ENCODE peak calls at places on chromosomes 2 and 18, in five cellular contexts. A is kidney; Z is fibroblast of lung; Q is CD8-positive, alpha-beta T cell; B is cardiac muscle cell. R is an unnamed sample.

GRCh38 chr2:171325886-171326585 is 107.8 kb downstream of the METTL8 start:
- DNase-seq in A (no peak), Z (no peak), B (no peak), Q (no peak), R (peak; percentile 65)

GRCh38 chr2:68911714-68912510 is 40.7 kb upstream of the BMP10 start:
- DNase-seq in Z (no peak), Q (no peak), B (no peak), A (no peak), R (no peak)

GRCh38 chr2:46298522-46299351 is 1.5 kb downstream of the EPAS1 start:
- DNase-seq in B (peak; percentile 79), A (peak; percentile 83), Z (peak; percentile 39), Q (no peak), R (peak; percentile 28)

GRCh38 chr18:37419272-37419671 is 146.3 kb downstream of the CELF4 start:
- DNase-seq in Z (peak; percentile 69), A (no peak), B (peak; percentile 28), Q (no peak), R (no peak)

GRCh38 chr2:190215620-190216019 is 104.0 kb downstream of the HIBCH start:
- DNase-seq in Q (no peak), Z (no peak), A (no peak), B (peak; percentile 14), R (no peak)

GRCh38 chr18:3720818-3721545 is 271.0 kb downstream of the TGIF1 start:
- DNase-seq in B (no peak), A (no peak), Q (no peak), Z (no peak), R (no peak)

GRCh38 chr2:61353909-61354308 is 117.0 kb downstream of the USP34 start:
- DNase-seq in Z (no peak), A (no peak), Q (no peak), B (no peak), R (no peak)

GRCh38 chr18:79248495-79249078 is 147.1 kb upstream of the NFATC1 start:
- DNase-seq in B (peak; percentile 11), Z (peak; percentile 68), A (no peak), Q (no peak), R (no peak)

GRCh38 chr2:136246086-136246669 is 128.2 kb upstream of the CXCR4 start:
- DNase-seq in Z (peak; percentile 62), Q (no peak), B (peak; percentile 62), A (peak; percentile 85), R (no peak)

GRCh38 chr2:196241175-196241574 is 69.8 kb upstream of the STK17B start:
- DNase-seq in B (no peak), A (no peak), Q (no peak), Z (no peak), R (no peak)

GRCh38 chr2:190684941-190685340 is 36.1 kb downstream of the NAB1 start:
- DNase-seq in Z (no peak), A (no peak), Q (no peak), B (no peak), R (no peak)

GRCh38 chr2:218026676-218027425 is 24.1 kb upstream of the TNS1 start:
- DNase-seq in B (no peak), A (peak; percentile 53), Z (no peak), Q (peak; percentile 40), R (no peak)

GRCh38 chr18:78511666-78512065 is 468.0 kb upstream of the SALL3 start:
- DNase-seq in B (no peak), Z (no peak), Q (peak; percentile 44), A (no peak), R (no peak)

GRCh38 chr2:190717764-190718651 is 69.1 kb downstream of the NAB1 start:
- DNase-seq in Z (peak; percentile 6), A (no peak), B (no peak), Q (no peak), R (no peak)

GRCh38 chr2:19048593-19049264 is 309.7 kb downstream of the OSR1 start:
- DNase-seq in B (peak; percentile 66), Z (peak; percentile 18), A (no peak), Q (no peak), R (no peak)

GRCh38 chr18:31241425-31241824 is 76.5 kb upstream of the DSG1 start:
- DNase-seq in Q (no peak), Z (no peak), A (no peak), B (no peak), R (no peak)

GRCh38 chr2:99729104-99729503 is 239.3 kb upstream of the REV1 start:
- DNase-seq in A (no peak), B (peak; percentile 16), Z (peak; percentile 9), Q (no peak), R (no peak)

GRCh38 chr2:58515827-58516574 is 274.9 kb upstream of the FANCL start:
- DNase-seq in A (no peak), Z (no peak), B (no peak), Q (no peak), R (no peak)

GRCh38 chr2:33276868-33277503 is 199.5 kb upstream of the RASGRP3 start:
- DNase-seq in B (no peak), A (no peak), Q (no peak), Z (no peak), R (no peak)

GRCh38 chr18:32815881-32816280 is 43.1 kb upstream of the KLHL14 start:
- DNase-seq in B (no peak), Q (no peak), Z (no peak), A (no peak), R (no peak)

GRCh38 chr2:147164563-147164962 is 680.3 kb upstream of the ACVR2A start:
- DNase-seq in Q (no peak), A (no peak), B (no peak), Z (no peak), R (no peak)
- H3K4me1 ChIP-seq in Q (no peaks in the 10 kb centered on the region), A (no peaks in the 10 kb centered on the region), B (no peaks in the 10 kb centered on the region), Z (no peaks in the 10 kb centered on the region), R (no peaks in the 10 kb centered on the region)

GRCh38 chr2:97658691-97659157 is 5.1 kb downstream of the ACTR1B start:
- DNase-seq in Q (no peak), A (no peak), Z (no peak), B (no peak), R (no peak)

GRCh38 chr2:97659256-97660043 is 4.4 kb downstream of the ACTR1B start:
- DNase-seq in Q (no peak), A (no peak), Z (no peak), B (no peak), R (no peak)

GRCh38 chr2:97661927-97662326 is 1.9 kb downstream of the ACTR1B start:
- DNase-seq in A (no peak), B (no peak), Q (no peak), Z (no peak), R (no peak)

GRCh38 chr2:97660775-97661417 is 2.9 kb downstream of the ACTR1B start:
- DNase-seq in B (no peak), Q (no peak), A (peak; percentile 78), Z (peak; percentile 44), R (no peak)

DNA sequence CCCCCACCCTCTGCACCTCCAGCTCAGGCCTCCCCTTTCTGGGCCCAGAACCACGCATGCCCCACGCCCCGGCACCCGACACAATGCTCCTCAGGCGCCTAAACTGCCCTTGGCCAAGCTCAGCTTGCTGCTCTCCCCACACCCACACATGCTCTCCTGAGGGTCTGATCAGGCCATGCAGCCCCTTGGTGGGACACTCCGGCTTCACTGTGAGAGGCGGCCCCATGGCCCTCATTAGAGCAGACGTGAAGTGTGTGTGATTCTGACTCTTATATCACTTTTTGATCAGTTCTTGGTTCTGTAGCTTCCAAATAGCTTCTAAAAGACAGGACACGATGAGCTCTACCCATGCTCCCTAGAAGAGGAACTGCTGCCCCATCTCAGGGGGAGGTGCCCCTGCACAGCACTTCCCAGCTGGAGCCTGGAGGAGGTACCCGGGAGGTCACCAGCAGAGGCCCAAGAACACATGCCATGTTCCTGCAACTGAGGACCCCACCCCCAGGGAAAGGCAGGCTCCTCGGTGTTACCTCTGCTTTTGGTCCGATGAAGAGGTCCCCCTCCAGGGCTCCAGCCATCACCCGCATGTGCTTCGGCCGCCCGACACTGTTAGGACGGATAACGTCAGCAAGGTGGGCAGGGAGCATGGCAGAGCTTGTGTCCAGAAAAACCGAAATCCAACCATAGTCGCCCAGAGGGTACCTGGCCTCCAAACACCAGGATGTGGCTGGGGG is 3.6 kb downstream of the ACTR1B start:
- DNase-seq in Z (no peak), B (no peak), Q (no peak), A (peak; percentile 76), R (no peak)
- H3K27ac ChIP-seq in Z (no peak overlapping the region), B (no peak overlapping the region), Q (no peak overlapping the region), A (no peak overlapping the region), R (no peak overlapping the region)

GRCh38 chr2:130963058-130963848 is 126.5 kb downstream of the ARHGEF4 start:
- DNase-seq in Z (no peak), B (no peak), Q (no peak), A (no peak), R (no peak)
- H3K4me3 ChIP-seq in Z (no peak overlapping the region), B (peak overlapping the region; percentile 43), Q (no peak overlapping the region), A (no peak overlapping the region), R (no peak overlapping the region)

DNA sequence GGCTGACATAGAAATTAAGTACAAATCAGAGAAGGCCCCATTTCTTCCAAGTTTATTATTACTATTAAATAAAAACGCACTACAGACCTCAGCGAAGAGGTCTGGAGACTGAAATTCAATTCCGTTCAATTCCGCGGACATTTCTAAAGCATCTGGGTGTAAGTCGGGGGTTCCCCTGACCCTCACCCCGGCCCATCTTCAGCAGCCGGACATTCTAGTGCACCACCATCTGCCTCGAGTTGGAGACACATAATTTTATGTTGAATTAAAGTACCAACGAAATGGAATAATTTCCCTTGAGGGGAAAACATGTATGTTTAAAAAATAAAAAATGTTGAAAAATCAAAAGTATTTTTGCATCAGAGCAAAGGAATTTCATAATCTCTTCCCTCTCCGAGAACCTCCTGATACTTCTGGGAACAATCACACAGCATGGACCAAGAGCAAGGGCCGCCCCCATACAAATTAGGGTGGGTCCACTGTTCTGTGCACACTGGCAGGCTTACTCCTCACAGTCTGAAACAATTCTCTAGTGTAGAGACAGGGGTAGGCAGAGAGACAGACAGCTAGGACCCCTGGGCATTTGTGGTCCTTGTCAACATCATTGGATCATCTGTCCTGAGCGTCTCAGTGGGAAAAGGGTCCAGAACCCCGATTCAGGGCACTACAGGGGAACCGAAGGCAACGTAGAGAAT is 29.3 kb downstream of the MBP start:
- DNase-seq in Z (peak; percentile 65), B (peak; percentile 81), A (peak; percentile 45), Q (peak; percentile 35), R (no peak)
- H3K4me1 ChIP-seq in Z (peaks cover 39% of the 10 kb centered on the region), B (peaks cover 25% of the 10 kb centered on the region), A (peaks cover 57% of the 10 kb centered on the region), Q (peaks cover 97% of the 10 kb centered on the region), R (peaks cover 100% of the 10 kb centered on the region)

GRCh38 chr2:119697290-119698013 is 18.5 kb downstream of the TMEM177 start:
- DNase-seq in B (no peak), Z (no peak), A (no peak), Q (no peak), R (no peak)
- H3K27ac ChIP-seq in B (no peak overlapping the region), Z (no peak overlapping the region), A (no peak overlapping the region), Q (no peak overlapping the region), R (no peak overlapping the region)

R was measured in CD4-positive, CD25-positive, alpha-beta regulatory T cell.